ENCODE peak calls at places on chromosomes 16 and 17, in four cellular contexts. E, A, X and J are unnamed samples.

GRCh38 chr17:47279062-47279801 is 25.6 kb downstream of the ITGB3 start:
- DNase-seq in E (no peak), A (no peak), X (peak), J (peak)

GRCh38 chr16:81421536-81421935 is 23.1 kb upstream of the CMIP start:
- DNase-seq in E (no peak), A (no peak), X (no peak), J (no peak)

GRCh38 chr16:46908540-46909372 is 24.6 kb downstream of the GPT2 start:
- DNase-seq in E (peak), A (peak), X (peak), J (peak)

GRCh38 chr17:39822051-39822450 is 42.1 kb downstream of the IKZF3 start:
- DNase-seq in E (no peak), A (no peak), X (peak), J (peak)

GRCh38 chr17:57284984-57285646 is 28.8 kb downstream of the MSI2 start:
- DNase-seq in E (peak), A (peak), X (peak), J (peak)

GRCh38 chr17:50837286-50837979 is 2.0 kb downstream of the WFIKKN2 start:
- DNase-seq in E (no peak), A (no peak), X (no peak), J (no peak)

GRCh38 chr16:73056911-73057310 is 9.0 kb upstream of the ZFHX3 start:
- DNase-seq in E (no peak), A (no peak), X (no peak), J (no peak)

GRCh38 chr17:40329981-40330794 is 21.2 kb downstream of the RARA start:
- DNase-seq in E (no peak), A (peak), X (peak), J (peak)

GRCh38 chr16:20846030-20846429 is 39.7 kb downstream of the REXO5 start:
- DNase-seq in E (no peak), A (no peak), X (no peak), J (no peak)

GRCh38 chr16:35252356-35252936 is 1793.0 kb downstream of the TP53TG3F start:
- DNase-seq in E (no peak), A (no peak), X (peak), J (no peak)

GRCh38 chr17:34420254-34420766 is 57.3 kb upstream of the CCL1 start:
- DNase-seq in E (peak), A (peak), X (peak), J (peak)

GRCh38 chr16:67404740-67405226 is 11.5 kb upstream of the TPPP3 start:
- DNase-seq in E (no peak), A (no peak), X (no peak), J (no peak)

GRCh38 chr16:17850626-17851265 is 380.0 kb upstream of the XYLT1 start:
- DNase-seq in E (no peak), A (no peak), X (no peak), J (no peak)

GRCh38 chr17:357634-358033 is 5.0 kb upstream of the RPH3AL start:
- DNase-seq in E (no peak), A (no peak), X (no peak), J (no peak)

GRCh38 chr16:88002211-88002610 is 51.0 kb downstream of the BANP start:
- DNase-seq in E (no peak), A (no peak), X (no peak), J (no peak)

GRCh38 chr16:48542020-48542473 is 67.9 kb downstream of the N4BP1 start:
- DNase-seq in E (no peak), A (no peak), X (peak), J (peak)

GRCh38 chr17:28712037-28712704 is 483 bp upstream of the PROCA1 start:
- DNase-seq in E (peak), A (peak), X (peak), J (peak)

GRCh38 chr16:53865492-53865863 is 161.5 kb downstream of the FTO start:
- DNase-seq in E (no peak), A (no peak), X (peak), J (peak)

GRCh38 chr17:77153487-77153886 is 12.7 kb downstream of the SEC14L1 start:
- DNase-seq in E (no peak), A (no peak), X (no peak), J (no peak)

GRCh38 chr17:58401287-58401686 is 16.0 kb downstream of the RNF43 start:
- DNase-seq in E (no peak), A (no peak), X (no peak), J (no peak)

GRCh38 chr16:23753908-23754593 is 775 bp upstream of the CHP2 start:
- DNase-seq in E (no peak), A (no peak), X (no peak), J (no peak)

GRCh38 chr16:3431779-3432219 is 11.5 kb downstream of the ZNF597 start:
- DNase-seq in E (peak), A (peak), X (no peak), J (peak)

GRCh38 chr17:8253801-8254200 is 4.7 kb downstream of the PFAS start:
- DNase-seq in E (no peak), A (no peak), X (no peak), J (no peak)